ENCODE peak calls at places on chromosomes 2 and 18, in five cellular contexts. G, B, Q, N and S are unnamed samples.

GRCh38 chr2:201130524-201131186 is 14.7 kb downstream of the CFLAR start:
- DNase-seq in G (peak), B (no peak), Q (no peak), N (no peak), S (peak)

GRCh38 chr2:216789088-216789487 is 70.8 kb downstream of the TNP1 start:
- DNase-seq in G (no peak), B (no peak), Q (no peak), N (no peak), S (peak)

GRCh38 chr2:152600698-152601097 is 116.6 kb downstream of the PRPF40A start:
- DNase-seq in G (peak), B (no peak), Q (no peak), N (no peak), S (peak)

GRCh38 chr18:45339819-45340550 is 275.3 kb upstream of the SLC14A2 start:
- DNase-seq in G (no peak), B (no peak), Q (no peak), N (no peak), S (no peak)

GRCh38 chr2:140580799-140581198 is 1550.0 kb downstream of the LRP1B start:
- DNase-seq in G (no peak), B (no peak), Q (no peak), N (no peak), S (no peak)

GRCh38 chr18:59478591-59478990 is 119.5 kb upstream of the LMAN1 start:
- DNase-seq in G (peak), B (no peak), Q (no peak), N (no peak), S (no peak)

GRCh38 chr18:22168360-22168921 is 948 bp upstream of the GATA6 start:
- DNase-seq in G (no peak), B (peak), Q (peak), N (no peak), S (peak)

GRCh38 chr2:218257390-218257981 is 3.3 kb upstream of the GPBAR1 start:
- DNase-seq in G (no peak), B (peak), Q (no peak), N (peak), S (peak)

GRCh38 chr2:215860076-215860475 is 153.3 kb downstream of the MREG start:
- DNase-seq in G (no peak), B (no peak), Q (no peak), N (no peak), S (peak)

GRCh38 chr2:18440141-18440605 is 120.3 kb downstream of the RDH14 start:
- DNase-seq in G (peak), B (no peak), Q (no peak), N (no peak), S (no peak)

GRCh38 chr2:111121873-111122630 is 1.3 kb downstream of the BCL2L11 start:
- DNase-seq in G (peak), B (peak), Q (peak), N (peak), S (peak)

GRCh38 chr2:111121028-111121872 is 536 bp downstream of the BCL2L11 start:
- DNase-seq in G (no peak), B (peak), Q (peak), N (peak), S (peak)

GRCh38 chr2:111119004-111119846 is 1.5 kb upstream of the BCL2L11 start:
- DNase-seq in G (no peak), B (peak), Q (peak), N (peak), S (peak)

GRCh38 chr2:111119847-111120252 is 864 bp upstream of the BCL2L11 start:
- DNase-seq in G (no peak), B (no peak), Q (peak), N (peak), S (peak)

DNA sequence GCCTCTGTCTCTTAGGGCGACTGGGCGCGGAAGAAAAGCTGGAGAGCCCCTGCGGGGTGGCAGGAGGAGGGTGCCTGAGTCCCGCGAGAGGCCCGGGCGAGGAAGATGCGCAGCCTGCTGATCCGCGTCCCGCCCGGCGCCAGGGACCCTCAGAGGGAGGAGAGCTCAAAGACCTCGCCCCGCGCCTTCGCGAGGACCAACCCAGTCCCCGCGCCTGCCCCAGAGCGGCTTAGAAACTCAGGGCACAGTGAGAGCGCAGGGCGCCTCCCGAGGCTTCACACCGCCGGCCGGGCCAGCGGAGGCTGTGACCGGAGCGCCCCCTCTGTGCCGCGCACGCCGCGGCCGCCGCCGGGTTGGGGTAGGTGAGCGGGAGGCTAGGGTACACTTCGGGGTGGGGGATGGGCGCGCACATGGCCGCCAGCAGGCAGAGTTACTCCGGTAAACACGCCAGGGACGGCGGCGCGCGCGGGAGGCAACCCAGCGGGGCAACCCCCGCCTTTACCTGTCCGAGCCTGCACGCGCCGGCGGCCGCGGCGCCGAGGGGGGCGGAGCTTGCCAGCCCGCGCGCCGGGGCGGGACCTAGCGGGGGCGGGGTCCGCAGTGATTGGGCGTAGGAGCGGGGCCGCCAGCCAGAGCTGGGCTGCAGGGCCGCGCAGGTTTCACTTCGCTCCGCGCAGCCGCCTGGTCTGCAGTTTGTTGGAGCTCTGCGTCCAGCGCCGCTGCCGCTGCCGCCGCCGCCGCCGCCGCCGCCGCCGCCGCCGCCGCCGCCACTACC is at the start of gene BCL2L11:
- DNase-seq in G (peak), B (peak), Q (peak), N (peak), S (peak)
- TF ChIP-seq POLR2A in G (peak), B (peak), Q (peak), N (peak), S (peak)

GRCh38 chr2:64650257-64650656 is 3.5 kb downstream of the SERTAD2 start:
- DNase-seq in G (no peak), B (no peak), Q (no peak), N (no peak), S (no peak)

GRCh38 chr2:64650722-64651338 is 2.9 kb downstream of the SERTAD2 start:
- DNase-seq in G (no peak), B (no peak), Q (peak), N (no peak), S (peak)

GRCh38 chr2:64651590-64651989 is 2.1 kb downstream of the SERTAD2 start:
- DNase-seq in G (no peak), B (no peak), Q (no peak), N (no peak), S (no peak)

GRCh38 chr2:64649013-64649484 is 4.7 kb downstream of the SERTAD2 start:
- DNase-seq in G (no peak), B (no peak), Q (no peak), N (no peak), S (peak)

DNA sequence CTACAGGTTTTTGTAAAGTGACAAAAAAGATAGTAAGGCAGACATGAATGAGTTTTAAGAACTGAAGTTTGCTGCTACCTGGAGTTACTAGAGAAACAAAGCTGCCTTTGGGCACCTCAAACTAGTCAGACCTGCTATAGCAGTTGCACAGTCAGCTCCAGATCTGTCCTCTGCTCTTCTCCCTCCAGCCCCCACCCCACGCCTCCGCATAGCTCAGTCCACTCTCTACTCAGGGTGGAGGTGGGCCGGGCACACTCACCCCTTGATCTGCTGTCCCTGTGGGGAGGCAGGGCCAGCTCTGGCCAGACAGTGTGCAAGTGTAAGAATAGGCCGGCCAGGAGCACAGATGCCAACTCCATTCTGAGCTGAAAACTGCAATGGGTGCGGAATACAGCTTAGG is 4.1 kb downstream of the SERTAD2 start:
- DNase-seq in G (no peak), B (no peak), Q (peak), N (no peak), S (peak)
- TF ChIP-seq POLR2A in G (no peak), B (no peak), Q (no peak), N (no peak), S (no peak)

DNA sequence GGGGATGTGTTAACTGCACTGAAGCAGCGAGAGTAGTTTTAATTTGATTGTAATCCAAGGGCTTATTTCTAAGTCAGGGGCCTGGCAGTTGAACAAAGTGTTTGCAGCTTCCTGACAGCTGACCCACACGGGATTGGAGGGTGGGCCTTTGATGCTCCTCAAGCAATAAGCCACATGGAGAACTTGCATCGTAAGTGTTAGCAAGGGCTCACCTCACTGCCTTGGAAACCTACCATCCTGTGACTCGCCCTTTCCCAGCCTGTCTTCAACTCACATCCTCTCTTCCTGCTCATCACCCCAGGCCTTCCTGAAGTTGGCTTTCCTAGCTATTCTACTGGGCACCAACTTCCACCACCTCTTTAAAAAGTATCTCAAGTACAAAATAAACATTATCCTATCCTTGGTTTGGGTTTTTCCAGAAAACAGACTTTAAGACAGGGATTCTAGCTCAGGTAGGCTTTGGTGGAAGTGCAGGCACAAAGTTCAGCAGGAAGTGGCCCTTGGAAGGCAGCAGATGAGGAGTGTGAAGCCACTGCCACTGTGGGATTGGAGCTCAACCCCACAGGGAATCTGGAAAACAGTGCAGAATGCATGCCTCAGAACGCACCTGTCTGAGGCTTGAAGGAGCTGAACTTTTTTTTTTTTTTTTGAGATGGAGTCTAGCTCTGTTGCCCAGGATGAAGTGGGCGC is 31.6 kb downstream of the B3GNT2 start:
- DNase-seq in G (peak), B (no peak), Q (no peak), N (no peak), S (no peak)
- TF ChIP-seq POLR2A in G (no peak), B (no peak), Q (no peak), N (no peak), S (no peak)

GRCh38 chr2:86622878-86623548 is 652 bp downstream of the RNF103 start:
- DNase-seq in G (no peak), B (peak), Q (peak), N (peak), S (no peak)
- TF ChIP-seq POLR2A in G (peak), B (no peak), Q (no peak), N (no peak), S (no peak)

DNA sequence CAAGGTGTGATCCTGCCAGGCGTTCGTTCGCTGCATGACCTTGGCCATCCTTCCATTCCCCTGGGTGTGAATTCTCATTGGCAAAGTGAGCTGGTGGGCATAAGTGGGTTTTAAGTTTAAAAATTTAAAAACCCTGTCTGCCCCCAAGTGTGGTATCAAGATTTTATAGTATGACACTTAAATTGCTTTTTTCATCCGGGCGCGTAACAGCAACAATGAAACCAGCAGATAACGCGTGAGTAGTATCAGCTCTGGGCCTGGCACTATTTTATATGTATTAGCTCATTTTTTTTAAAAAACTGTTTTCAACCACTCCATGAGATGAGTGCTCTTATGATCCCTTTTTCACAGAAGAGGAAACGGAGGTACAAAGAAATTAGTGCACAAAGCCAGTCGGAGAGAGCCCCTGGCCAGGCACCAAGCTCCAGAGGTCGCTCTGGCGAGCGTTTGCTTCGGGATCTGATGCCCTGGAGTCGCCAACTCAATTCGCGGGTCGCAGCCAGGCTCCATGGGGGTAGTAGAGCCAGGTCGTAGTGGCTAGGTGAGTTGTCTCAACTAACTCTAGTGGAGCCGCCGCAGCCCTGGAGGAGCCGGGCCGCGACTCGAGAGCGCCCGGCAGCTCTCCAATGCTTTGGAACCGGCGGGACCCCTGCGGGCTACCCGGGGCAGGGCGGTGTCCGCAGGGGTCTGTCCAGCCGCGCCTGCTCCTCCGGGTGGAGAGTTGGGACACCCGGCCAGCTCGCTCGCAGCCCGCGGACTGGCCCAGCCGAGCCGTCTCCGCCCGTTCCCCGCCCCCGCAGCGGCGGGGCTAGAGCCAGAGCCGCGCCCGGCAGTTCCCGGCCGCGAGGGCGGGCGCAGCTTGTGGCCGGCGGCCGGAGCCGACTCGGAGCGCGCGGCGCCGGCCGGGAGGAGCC is at the start of gene IL1R1:
- DNase-seq in G (peak), B (peak), Q (peak), N (no peak), S (peak)
- TF ChIP-seq POLR2A in G (peak), B (peak), Q (peak), N (no peak), S (no peak)

DNA sequence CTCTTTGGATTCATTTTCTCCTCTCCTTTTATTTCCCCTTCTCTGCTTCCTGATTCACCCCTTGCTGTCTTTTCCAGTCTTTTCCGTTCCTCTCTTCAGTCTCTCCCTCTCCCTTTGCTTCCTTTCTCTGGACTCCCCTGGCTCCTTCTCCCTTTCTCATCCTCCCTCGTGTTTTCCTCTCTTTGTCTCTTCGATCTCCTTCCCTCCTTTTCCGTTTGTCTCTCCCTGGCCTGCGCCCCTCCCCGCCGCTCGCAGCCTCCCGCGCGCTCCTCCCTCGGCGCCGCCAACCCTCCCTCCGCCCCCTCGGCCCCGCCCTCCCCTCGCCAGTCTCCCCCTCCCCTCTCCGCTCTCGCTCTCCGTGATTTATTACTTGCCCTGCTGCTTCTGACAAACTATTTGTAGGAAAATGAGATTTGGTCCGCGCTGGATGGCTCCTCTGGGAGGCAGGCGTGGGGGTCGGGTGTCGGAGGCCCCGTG is 46.0 kb upstream of the PAX8 start:
- DNase-seq in G (peak), B (peak), Q (peak), N (no peak), S (no peak)
- TF ChIP-seq POLR2A in G (no peak), B (no peak), Q (no peak), N (no peak), S (no peak)

GRCh38 chr2:234983011-234983726 is 31.4 kb downstream of the SH3BP4 start:
- DNase-seq in G (no peak), B (no peak), Q (no peak), N (no peak), S (no peak)

GRCh38 chr2:234982096-234982834 is 30.4 kb downstream of the SH3BP4 start:
- DNase-seq in G (no peak), B (no peak), Q (no peak), N (no peak), S (no peak)

GRCh38 chr2:234979204-234980167 is 27.7 kb downstream of the SH3BP4 start:
- DNase-seq in G (peak), B (no peak), Q (no peak), N (no peak), S (no peak)

GRCh38 chr2:234980476-234981187 is 28.8 kb downstream of the SH3BP4 start:
- DNase-seq in G (no peak), B (no peak), Q (no peak), N (no peak), S (no peak)

DNA sequence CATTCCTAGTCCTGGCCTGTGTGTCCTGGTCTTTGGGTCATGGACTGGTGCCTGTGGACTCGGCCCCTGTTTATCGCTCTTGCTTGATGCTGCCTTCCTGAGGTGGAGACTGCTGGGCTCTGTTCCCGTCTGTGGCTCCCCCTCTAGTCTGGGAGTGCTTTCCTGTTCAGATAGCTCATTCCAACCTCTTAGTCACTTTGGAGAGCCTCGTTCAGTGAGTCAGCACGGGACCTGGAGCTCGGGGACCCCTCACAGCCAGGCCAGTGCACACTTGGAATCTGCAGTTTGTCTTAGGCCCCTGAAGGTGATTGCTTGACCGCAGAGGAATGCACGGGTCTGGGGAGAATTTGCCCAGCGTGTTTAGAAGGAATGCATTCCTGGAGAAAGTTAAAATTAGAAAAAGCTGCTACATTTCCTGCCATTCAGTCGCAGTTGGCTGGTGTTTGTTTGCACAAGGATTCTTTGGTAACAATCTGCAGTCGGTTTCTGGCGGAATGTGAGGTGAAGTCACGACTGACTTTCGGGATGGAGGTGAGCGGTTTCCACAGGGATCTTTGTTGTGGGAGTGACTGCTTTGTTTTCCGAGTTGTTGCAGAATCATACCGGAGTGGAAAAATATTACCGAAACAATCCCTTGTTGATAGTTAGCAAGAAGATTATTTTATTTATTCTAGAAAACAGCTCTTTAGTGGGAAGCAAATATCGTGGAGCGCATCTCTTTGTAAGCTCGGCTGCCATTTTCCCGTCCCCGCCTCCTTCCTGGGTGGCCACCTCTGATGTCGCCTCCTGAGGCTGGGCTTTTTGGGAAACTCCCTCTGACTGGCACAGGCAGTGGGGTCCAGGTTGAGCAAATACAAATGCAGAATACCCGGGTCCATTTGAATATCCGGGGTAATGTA is 29.6 kb downstream of the SH3BP4 start:
- DNase-seq in G (peak), B (no peak), Q (peak), N (no peak), S (no peak)
- TF ChIP-seq POLR2A in G (peak), B (no peak), Q (peak), N (no peak), S (no peak)

GRCh38 chr2:148813603-148814065 is 61.4 kb upstream of the KIF5C start:
- DNase-seq in G (no peak), B (no peak), Q (no peak), N (peak), S (no peak)
- TF ChIP-seq POLR2A in G (no peak), B (no peak), Q (no peak), N (no peak), S (no peak)

DNA sequence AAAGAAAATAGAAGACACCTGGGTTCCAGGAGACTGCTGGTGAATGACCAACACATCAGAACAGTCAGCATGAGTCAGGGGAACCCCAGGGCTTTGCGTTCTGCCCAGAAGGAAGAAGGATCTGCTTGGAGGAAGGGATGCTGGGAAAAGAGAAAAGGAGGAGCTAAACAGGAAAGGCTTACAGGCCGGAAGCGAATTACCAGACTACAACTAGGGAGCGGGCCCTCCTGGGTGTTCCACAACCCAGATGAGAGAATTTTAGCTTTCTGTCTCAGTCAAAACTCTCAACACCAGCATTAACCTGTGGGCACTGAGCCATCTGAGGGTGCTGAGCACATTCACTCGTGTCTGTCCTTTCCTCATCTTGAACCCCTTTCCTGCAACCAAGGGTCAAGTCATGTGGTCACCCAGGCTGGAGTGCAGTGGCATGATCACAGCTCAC is 19.2 kb downstream of the CDC42EP3 start:
- DNase-seq in G (peak), B (no peak), Q (no peak), N (no peak), S (no peak)
- TF ChIP-seq POLR2A in G (no peak), B (no peak), Q (no peak), N (no peak), S (no peak)

GRCh38 chr2:85950743-85951142 is 62.0 kb upstream of the ST3GAL5 start:
- DNase-seq in G (no peak), B (no peak), Q (no peak), N (no peak), S (no peak)

GRCh38 chr2:85953476-85953875 is 64.7 kb upstream of the ST3GAL5 start:
- DNase-seq in G (peak), B (no peak), Q (no peak), N (no peak), S (no peak)

GRCh38 chr2:85952196-85952734 is 63.5 kb upstream of the ST3GAL5 start:
- DNase-seq in G (no peak), B (no peak), Q (no peak), N (no peak), S (no peak)

GRCh38 chr2:85949280-85949679 is 60.5 kb upstream of the ST3GAL5 start:
- DNase-seq in G (no peak), B (no peak), Q (no peak), N (no peak), S (no peak)

GRCh38 chr2:85951351-85952067 is 62.7 kb upstream of the ST3GAL5 start:
- DNase-seq in G (no peak), B (no peak), Q (peak), N (no peak), S (no peak)
- TF ChIP-seq POLR2A in G (no peak), B (no peak), Q (no peak), N (no peak), S (no peak)